ENCODE peak calls at places on chromosomes 12 and 14, in five cellular contexts. S, G, V, W and Q are unnamed samples.

GRCh38 chr12:92794814-92795213 is 92.0 kb downstream of the PLEKHG7 start:
- DNase-seq in V (no peak), G (no peak), S (no peak), W (no peak), Q (no peak)

GRCh38 chr12:25764409-25764808 is 194.1 kb upstream of the RASSF8 start:
- DNase-seq in G (no peak), S (no peak), V (no peak), W (no peak), Q (no peak)

GRCh38 chr12:4148418-4149056 is 125.0 kb upstream of the CCND2 start:
- DNase-seq in V (no peak), W (no peak), G (peak), S (no peak), Q (no peak)

GRCh38 chr12:67025543-67026114 is 243.5 kb upstream of the CAND1 start:
- DNase-seq in W (peak), V (no peak), S (peak), G (peak), Q (no peak)

GRCh38 chr12:9651265-9651729 is 18.2 kb upstream of the CLEC2D start:
- DNase-seq in V (no peak), W (no peak), G (no peak), S (no peak), Q (no peak)

GRCh38 chr12:65308601-65309071 is 30.2 kb downstream of the MSRB3 start:
- DNase-seq in V (no peak), W (no peak), S (no peak), G (no peak), Q (no peak)

GRCh38 chr12:88570103-88570502 is 10.2 kb downstream of the KITLG start:
- DNase-seq in G (no peak), V (no peak), W (no peak), S (no peak), Q (no peak)

GRCh38 chr14:93980464-93981201 is 4.3 kb upstream of the ASB2 start:
- DNase-seq in S (no peak), W (no peak), G (no peak), V (no peak), Q (no peak)

GRCh38 chr12:30679250-30679649 is 16.4 kb downstream of the IPO8 start:
- DNase-seq in S (no peak), W (no peak), G (no peak), V (no peak), Q (no peak)

GRCh38 chr12:55829967-55830600 is 697 bp upstream of the DNAJC14 start:
- DNase-seq in V (no peak), G (peak), S (peak), W (no peak), Q (peak)

GRCh38 chr12:131832393-131833231 is 4.4 kb downstream of the MMP17 start:
- DNase-seq in S (no peak), G (no peak), W (no peak), V (peak), Q (no peak)

GRCh38 chr14:34465069-34465859 is 3.2 kb upstream of the SPTSSA start:
- DNase-seq in V (no peak), S (no peak), W (no peak), G (no peak), Q (no peak)